ENCODE peak calls at places on chromosomes 3 and 15, in five cellular contexts. A is IMR-90, Z is H9, Q is neuronal stem cell, N is H1. R is an unnamed sample.

GRCh38 chr3:156471431-156471830 is 83.5 kb downstream of the SSR3 start:
- DNase-seq in A (no peak), Z (no peak), Q (no peak), N (no peak), R (no peak)

GRCh38 chr15:94206463-94207167 is 24.7 kb upstream of the MCTP2 start:
- DNase-seq in A (peak; percentile 89), Z (no peak), Q (no peak), N (no peak), R (peak; percentile 99)

GRCh38 chr3:193843447-193844301 is 250.7 kb downstream of the OPA1 start:
- DNase-seq in A (no peak), Z (no peak), Q (no peak), N (no peak), R (no peak)

GRCh38 chr3:111652492-111653180 is 57.5 kb upstream of the ZBED2 start:
- DNase-seq in A (no peak), Z (no peak), Q (no peak), N (no peak), R (no peak)

GRCh38 chr15:64635486-64635815 is 139.9 kb downstream of the RBPMS2 start:
- DNase-seq in A (peak; percentile 86), Z (no peak), Q (peak; percentile 6), N (no peak), R (peak; percentile 90)

GRCh38 chr15:91116379-91117067 is 16.5 kb downstream of the SV2B start:
- DNase-seq in A (no peak), Z (no peak), Q (no peak), N (no peak), R (no peak)

GRCh38 chr3:124833710-124834332 is 53.3 kb downstream of the ITGB5 start:
- DNase-seq in A (no peak), Z (no peak), Q (no peak), N (no peak), R (no peak)

GRCh38 chr3:188941103-188941502 is 230.7 kb upstream of the TPRG1 start:
- DNase-seq in A (no peak), Z (no peak), Q (no peak), N (no peak), R (no peak)

GRCh38 chr3:197019021-197019420 is 10.6 kb downstream of the MELTF start:
- DNase-seq in A (no peak), Z (peak; percentile 16), Q (no peak), N (no peak), R (no peak)

GRCh38 chr3:179526989-179527391 is 35.7 kb upstream of the ACTL6A start:
- DNase-seq in A (peak; percentile 84), Z (peak; percentile 74), Q (peak; percentile 18), N (peak; percentile 49), R (peak; percentile 90)

GRCh38 chr3:45529697-45530096 is 64.9 kb upstream of the LIMD1 start:
- DNase-seq in A (no peak), Z (no peak), Q (no peak), N (no peak), R (no peak)

GRCh38 chr3:124976378-124976777 is 41.8 kb upstream of the MUC13 start:
- DNase-seq in A (no peak), Z (no peak), Q (no peak), N (no peak), R (no peak)

GRCh38 chr3:183239046-183239445 is 14.0 kb upstream of the B3GNT5 start:
- DNase-seq in A (no peak), Z (no peak), Q (no peak), N (no peak), R (no peak)

GRCh38 chr3:139522421-139522820 is 17.1 kb downstream of the RBP1 start:
- DNase-seq in A (no peak), Z (peak; percentile 36), Q (no peak), N (no peak), R (no peak)

GRCh38 chr3:78765671-78766485 is 1001.9 kb downstream of the ROBO1 start:
- DNase-seq in A (no peak), Z (no peak), Q (no peak), N (no peak), R (no peak)

GRCh38 chr3:58419782-58420512 is 13.7 kb downstream of the PDHB start:
- DNase-seq in A (peak; percentile 72), Z (no peak), Q (no peak), N (no peak), R (peak; percentile 65)

GRCh38 chr3:45799586-45799985 is 3.2 kb upstream of the SLC6A20 start:
- DNase-seq in A (no peak), Z (no peak), Q (no peak), N (no peak), R (no peak)

GRCh38 chr3:4984511-4984864 is 5.3 kb downstream of the BHLHE40 start:
- DNase-seq in A (peak; percentile 25), Z (no peak), Q (no peak), N (no peak), R (peak; percentile 62)

GRCh38 chr3:54271118-54271517 is 148.8 kb downstream of the CACNA2D3 start:
- DNase-seq in A (no peak), Z (no peak), Q (no peak), N (no peak), R (no peak)

DNA sequence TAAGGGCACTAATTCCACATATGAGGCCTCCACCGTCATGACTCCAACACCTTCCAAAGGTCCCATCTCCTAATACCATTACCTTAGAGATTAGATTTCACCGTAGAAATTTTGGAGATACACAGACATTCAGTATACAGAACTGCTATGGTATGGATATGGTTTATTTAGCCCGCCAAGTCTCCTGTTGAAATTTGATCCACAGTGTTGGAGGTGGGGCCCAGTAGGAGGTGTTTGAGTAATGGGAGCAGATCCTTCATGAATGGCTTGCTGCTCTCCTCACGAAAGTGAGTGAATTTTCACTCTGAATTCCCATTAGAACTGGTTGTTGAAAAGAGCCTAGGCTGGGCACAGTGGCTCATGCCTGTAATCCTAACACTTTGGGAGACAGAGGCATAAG is 7.4 kb downstream of the MKRN3 start:
- DNase-seq in A (no peak), Z (no peak), Q (no peak), N (no peak), R (no peak)
- H3K4ac ChIP-seq in A (no peak overlapping the region), Z (no peak overlapping the region), Q (no peak overlapping the region), N (no peak overlapping the region), R (no peak overlapping the region)

DNA sequence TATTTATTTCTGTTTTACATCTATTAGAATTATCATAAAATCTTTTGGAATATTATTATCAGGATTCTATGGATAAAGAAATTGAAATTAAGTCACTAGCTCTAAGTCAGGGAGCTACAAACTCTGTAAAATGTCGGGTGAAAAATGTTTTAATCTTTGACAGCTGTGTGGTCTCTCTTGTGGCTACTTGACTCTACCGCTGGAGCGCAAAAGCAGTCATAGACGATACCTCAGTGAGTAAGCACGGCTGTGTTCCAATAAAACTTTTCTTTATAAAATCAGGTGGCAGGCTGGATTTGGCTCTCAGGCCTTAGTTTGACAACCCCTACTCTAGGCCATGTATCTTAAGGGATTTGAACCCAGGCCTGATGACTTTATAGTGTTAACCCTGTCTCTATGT is 88.5 kb upstream of the PFN2 start:
- DNase-seq in A (no peak), Z (no peak), Q (no peak), N (no peak), R (no peak)
- H3K14ac ChIP-seq in A (no peak overlapping the region), Z (no peak overlapping the region), Q (no peak overlapping the region), N (no peak overlapping the region), R (no peak overlapping the region)

GRCh38 chr3:51498871-51499790 is 684 bp downstream of the DCAF1 start:
- DNase-seq in A (peak; percentile 89), Z (peak; percentile 97), Q (peak; percentile 90), N (peak; percentile 87), R (peak; percentile 96)
- H3K4ac ChIP-seq in A (peak overlapping the region; percentile 7), Z (no peak overlapping the region), Q (no peak overlapping the region), N (no peak overlapping the region), R (peak overlapping the region; percentile 79)

GRCh38 chr3:127992127-127992526 is 60.1 kb upstream of the SEC61A1 start:
- DNase-seq in A (no peak), Z (no peak), Q (no peak), N (no peak), R (no peak)

GRCh38 chr3:127988770-127989518 is 63.3 kb upstream of the SEC61A1 start:
- DNase-seq in A (no peak), Z (no peak), Q (no peak), N (no peak), R (no peak)

GRCh38 chr3:127991251-127991650 is 61.0 kb upstream of the SEC61A1 start:
- DNase-seq in A (no peak), Z (no peak), Q (no peak), N (no peak), R (no peak)

GRCh38 chr3:127990051-127990450 is 62.2 kb upstream of the SEC61A1 start:
- DNase-seq in A (no peak), Z (no peak), Q (no peak), N (no peak), R (no peak)

GRCh38 chr3:127990461-127990860 is 61.8 kb upstream of the SEC61A1 start:
- DNase-seq in A (no peak), Z (no peak), Q (no peak), N (no peak), R (no peak)
- H3K14ac ChIP-seq in A (no peak overlapping the region), Z (no peak overlapping the region), Q (peak overlapping the region; percentile 90), N (no peak overlapping the region), R (no peak overlapping the region)

GRCh38 chr3:134666052-134666451 is 15.2 kb upstream of the KY start:
- DNase-seq in A (no peak), Z (no peak), Q (no peak), N (no peak), R (no peak)

GRCh38 chr3:134666466-134666865 is 15.6 kb upstream of the KY start:
- DNase-seq in A (peak; percentile 51), Z (no peak), Q (no peak), N (no peak), R (no peak)

GRCh38 chr3:134666885-134667284 is 16.1 kb upstream of the KY start:
- DNase-seq in A (no peak), Z (no peak), Q (no peak), N (no peak), R (no peak)

GRCh38 chr3:134667461-134667860 is 16.6 kb upstream of the KY start:
- DNase-seq in A (no peak), Z (no peak), Q (no peak), N (no peak), R (no peak)

GRCh38 chr3:134667956-134668355 is 17.1 kb upstream of the KY start:
- DNase-seq in A (no peak), Z (no peak), Q (no peak), N (no peak), R (no peak)
- H3K4ac ChIP-seq in A (no peak overlapping the region), Z (no peak overlapping the region), Q (no peak overlapping the region), N (no peak overlapping the region), R (no peak overlapping the region)

DNA sequence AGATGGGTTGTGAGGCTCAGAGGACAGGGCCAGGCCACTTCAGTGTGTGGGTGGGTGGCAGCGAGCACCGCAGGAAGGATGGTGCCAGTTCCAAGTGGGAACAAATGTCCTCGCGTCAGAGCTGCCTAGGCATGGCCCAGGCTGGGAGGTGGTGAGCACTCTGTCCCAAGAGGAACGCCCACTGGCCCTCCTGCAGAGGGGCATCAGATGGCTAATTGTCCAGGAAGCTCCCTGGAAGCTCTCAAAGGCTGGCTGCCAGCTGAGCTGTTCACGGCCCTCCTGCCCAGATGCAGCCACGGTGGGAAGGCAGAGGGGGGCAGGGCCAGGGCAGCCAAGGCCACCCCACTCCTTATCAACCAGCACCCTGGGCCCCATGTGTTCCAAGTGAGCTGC is 55.2 kb downstream of the IQSEC1 start:
- DNase-seq in A (no peak), Z (peak; percentile 57), Q (no peak), N (no peak), R (no peak)
- H3K14ac ChIP-seq in A (no peak overlapping the region), Z (peak overlapping the region; percentile 24), Q (peak overlapping the region; percentile 72), N (no peak overlapping the region), R (no peak overlapping the region)

GRCh38 chr15:101489633-101490407 is at the start of gene PCSK6:
- DNase-seq in A (no peak), Z (peak; percentile 50), Q (peak; percentile 24), N (no peak), R (no peak)
- H3K4ac ChIP-seq in A (no peak within 1 kb of the TSS), Z (no peak within 1 kb of the TSS), Q (no peak within 1 kb of the TSS), N (no peak within 1 kb of the TSS), R (no peak within 1 kb of the TSS)

GRCh38 chr15:56887782-56888127 is 30.7 kb upstream of the TCF12 start:
- DNase-seq in A (no peak), Z (no peak), Q (no peak), N (no peak), R (no peak)
- H3K14ac ChIP-seq in A (peak overlapping the region; percentile 97), Z (no peak overlapping the region), Q (no peak overlapping the region), N (no peak overlapping the region), R (no peak overlapping the region)